ENCODE peak calls at places on chromosomes 3 and 15, in ten cellular contexts. One of them, this sample, is unnamed.
A peak's percentile ranks its signal among the peaks of the same experiment; 100 is the strongest.

GRCh38 chr3:116863842-116864626 is 154.5 kb downstream of the TUSC7 start:
- DNase-seq in GM23338: peak; percentile 75
- DNase-seq in iPS DF 6.9: peak; percentile 37
- DNase-seq in NCI-H2081: peak; percentile 77
- DNase-seq in iPS DF 19.7: peak; percentile 35
- DNase-seq in OCI-LY7: peak; percentile 50
- DNase-seq in SW 1271: no peak
- DNase-seq in Daoy: peak; percentile 20
- DNase-seq in heart right ventricle: no peak
- DNase-seq in Ammon's horn: peak; percentile 81
- DNase-seq in this sample: peak; percentile 60

GRCh38 chr15:58546635-58547627 is 115.1 kb downstream of the LIPC start:
- DNase-seq in GM23338: no peak
- DNase-seq in iPS DF 6.9: no peak
- DNase-seq in NCI-H2081: no peak
- DNase-seq in iPS DF 19.7: no peak
- DNase-seq in OCI-LY7: no peak
- DNase-seq in SW 1271: peak; percentile 86
- DNase-seq in Daoy: peak; percentile 93
- DNase-seq in heart right ventricle: peak; percentile 76
- DNase-seq in Ammon's horn: no peak
- DNase-seq in this sample: no peak

GRCh38 chr15:76168237-76168984 is 108.6 kb downstream of the TMEM266 start:
- DNase-seq in GM23338: no peak
- DNase-seq in iPS DF 6.9: no peak
- DNase-seq in NCI-H2081: no peak
- DNase-seq in iPS DF 19.7: no peak
- DNase-seq in OCI-LY7: no peak
- DNase-seq in SW 1271: no peak
- DNase-seq in Daoy: no peak
- DNase-seq in heart right ventricle: no peak
- DNase-seq in Ammon's horn: no peak
- DNase-seq in this sample: no peak

GRCh38 chr15:100887211-100887913 is 7.7 kb downstream of the ALDH1A3 start:
- DNase-seq in GM23338: no peak
- DNase-seq in iPS DF 6.9: no peak
- DNase-seq in NCI-H2081: no peak
- DNase-seq in iPS DF 19.7: no peak
- DNase-seq in OCI-LY7: no peak
- DNase-seq in SW 1271: no peak
- DNase-seq in Daoy: no peak
- DNase-seq in heart right ventricle: no peak
- DNase-seq in Ammon's horn: no peak
- DNase-seq in this sample: no peak

GRCh38 chr3:48644898-48645760 is 9.9 kb upstream of the SLC26A6 start:
- DNase-seq in GM23338: no peak
- DNase-seq in iPS DF 6.9: no peak
- DNase-seq in NCI-H2081: no peak
- DNase-seq in iPS DF 19.7: no peak
- DNase-seq in OCI-LY7: no peak
- DNase-seq in SW 1271: no peak
- DNase-seq in Daoy: no peak
- DNase-seq in heart right ventricle: no peak
- DNase-seq in Ammon's horn: peak; percentile 45
- DNase-seq in this sample: no peak

GRCh38 chr3:126481808-126482502 is 6.3 kb upstream of the ZXDC start:
- DNase-seq in GM23338: no peak
- DNase-seq in iPS DF 6.9: no peak
- DNase-seq in NCI-H2081: no peak
- DNase-seq in iPS DF 19.7: no peak
- DNase-seq in OCI-LY7: no peak
- DNase-seq in SW 1271: no peak
- DNase-seq in Daoy: no peak
- DNase-seq in heart right ventricle: no peak
- DNase-seq in Ammon's horn: no peak
- DNase-seq in this sample: no peak

GRCh38 chr15:37425541-37425940 is 325.2 kb upstream of the MEIS2 start:
- DNase-seq in GM23338: no peak
- DNase-seq in iPS DF 6.9: no peak
- DNase-seq in NCI-H2081: no peak
- DNase-seq in iPS DF 19.7: no peak
- DNase-seq in OCI-LY7: no peak
- DNase-seq in SW 1271: no peak
- DNase-seq in Daoy: no peak
- DNase-seq in heart right ventricle: no peak
- DNase-seq in Ammon's horn: no peak
- DNase-seq in this sample: no peak

GRCh38 chr15:80764535-80764934 is 14.6 kb upstream of the CEMIP start:
- DNase-seq in GM23338: no peak
- DNase-seq in iPS DF 6.9: no peak
- DNase-seq in NCI-H2081: no peak
- DNase-seq in iPS DF 19.7: no peak
- DNase-seq in OCI-LY7: no peak
- DNase-seq in SW 1271: no peak
- DNase-seq in Daoy: no peak
- DNase-seq in heart right ventricle: no peak
- DNase-seq in Ammon's horn: no peak
- DNase-seq in this sample: no peak

GRCh38 chr3:37456270-37456708 is 281.9 kb upstream of the LRRFIP2 start:
- DNase-seq in GM23338: peak; percentile 26
- DNase-seq in iPS DF 6.9: no peak
- DNase-seq in NCI-H2081: no peak
- DNase-seq in iPS DF 19.7: no peak
- DNase-seq in OCI-LY7: no peak
- DNase-seq in SW 1271: no peak
- DNase-seq in Daoy: peak; percentile 37
- DNase-seq in heart right ventricle: peak; percentile 92
- DNase-seq in Ammon's horn: peak; percentile 48
- DNase-seq in this sample: no peak

GRCh38 chr3:151743860-151744259 is 10.1 kb downstream of the AADACL2 start:
- DNase-seq in GM23338: no peak
- DNase-seq in iPS DF 6.9: no peak
- DNase-seq in NCI-H2081: no peak
- DNase-seq in iPS DF 19.7: no peak
- DNase-seq in OCI-LY7: no peak
- DNase-seq in SW 1271: no peak
- DNase-seq in Daoy: no peak
- DNase-seq in heart right ventricle: no peak
- DNase-seq in Ammon's horn: no peak
- DNase-seq in this sample: no peak

This sample was measured in H1.